ENCODE peak calls at places on chromosomes 4 and X, in six cellular contexts. One of them, this sample, is unnamed.

GRCh38 chr4:145132521-145133098 is 34.5 kb downstream of the ABCE1 start:
- DNase-seq in HL-60: peak
- DNase-seq in SK-N-SH: no peak
- DNase-seq in small intestine: no peak
- DNase-seq in effector memory CD4-positive, alpha-beta T cell: no peak
- DNase-seq in tibial artery: no peak
- DNase-seq in this sample: no peak

GRCh38 chrX:106963111-106963510 is 36.9 kb downstream of the MORC4 start:
- DNase-seq in HL-60: no peak
- DNase-seq in SK-N-SH: no peak
- DNase-seq in small intestine: no peak
- DNase-seq in effector memory CD4-positive, alpha-beta T cell: no peak
- DNase-seq in tibial artery: no peak
- DNase-seq in this sample: no peak

GRCh38 chrX:130224810-130225209 is 43.9 kb downstream of the ZNF280C start:
- DNase-seq in HL-60: peak
- DNase-seq in SK-N-SH: no peak
- DNase-seq in small intestine: no peak
- DNase-seq in effector memory CD4-positive, alpha-beta T cell: no peak
- DNase-seq in tibial artery: no peak
- DNase-seq in this sample: no peak

GRCh38 chr4:148542922-148543623 is 100.9 kb upstream of the NR3C2 start:
- DNase-seq in HL-60: no peak
- DNase-seq in SK-N-SH: no peak
- DNase-seq in small intestine: peak
- DNase-seq in effector memory CD4-positive, alpha-beta T cell: no peak
- DNase-seq in tibial artery: no peak
- DNase-seq in this sample: no peak

GRCh38 chrX:106894978-106895452 is 8.1 kb downstream of the RIPPLY1 start:
- DNase-seq in HL-60: no peak
- DNase-seq in SK-N-SH: no peak
- DNase-seq in small intestine: no peak
- DNase-seq in effector memory CD4-positive, alpha-beta T cell: no peak
- DNase-seq in tibial artery: no peak
- DNase-seq in this sample: no peak

GRCh38 chrX:56765816-56766553 is 36.9 kb downstream of the NBDY start:
- DNase-seq in HL-60: peak
- DNase-seq in SK-N-SH: no peak
- DNase-seq in small intestine: no peak
- DNase-seq in effector memory CD4-positive, alpha-beta T cell: no peak
- DNase-seq in tibial artery: no peak
- DNase-seq in this sample: no peak

GRCh38 chr4:177380730-177381287 is 61.4 kb downstream of the AGA start:
- DNase-seq in HL-60: peak
- DNase-seq in SK-N-SH: peak
- DNase-seq in small intestine: no peak
- DNase-seq in effector memory CD4-positive, alpha-beta T cell: no peak
- DNase-seq in tibial artery: no peak
- DNase-seq in this sample: no peak

GRCh38 chrX:112071132-112071531 is 11.4 kb downstream of the TRPC5 start:
- DNase-seq in HL-60: no peak
- DNase-seq in SK-N-SH: no peak
- DNase-seq in small intestine: no peak
- DNase-seq in effector memory CD4-positive, alpha-beta T cell: no peak
- DNase-seq in tibial artery: no peak
- DNase-seq in this sample: no peak

GRCh38 chr4:141652161-141652778 is 15.9 kb downstream of the IL15 start:
- DNase-seq in HL-60: no peak
- DNase-seq in SK-N-SH: no peak
- DNase-seq in small intestine: no peak
- DNase-seq in effector memory CD4-positive, alpha-beta T cell: no peak
- DNase-seq in tibial artery: no peak
- DNase-seq in this sample: no peak

GRCh38 chrX:97267376-97267775 is 383.7 kb downstream of the RPA4 start:
- DNase-seq in HL-60: no peak
- DNase-seq in SK-N-SH: no peak
- DNase-seq in small intestine: no peak
- DNase-seq in effector memory CD4-positive, alpha-beta T cell: no peak
- DNase-seq in tibial artery: no peak
- DNase-seq in this sample: no peak

GRCh38 chrX:44344194-44344593 is 722 bp upstream of the EFHC2 start:
- DNase-seq in HL-60: peak
- DNase-seq in SK-N-SH: no peak
- DNase-seq in small intestine: peak
- DNase-seq in effector memory CD4-positive, alpha-beta T cell: peak
- DNase-seq in tibial artery: peak
- DNase-seq in this sample: peak

GRCh38 chrX:10617964-10618342 is 2.4 kb downstream of the MID1 start:
- DNase-seq in HL-60: no peak
- DNase-seq in SK-N-SH: peak
- DNase-seq in small intestine: no peak
- DNase-seq in effector memory CD4-positive, alpha-beta T cell: no peak
- DNase-seq in tibial artery: no peak
- DNase-seq in this sample: no peak

GRCh38 chrX:154374361-154375155 is at the start of gene FLNA:
- DNase-seq in HL-60: no peak
- DNase-seq in SK-N-SH: peak
- DNase-seq in small intestine: no peak
- DNase-seq in effector memory CD4-positive, alpha-beta T cell: no peak
- DNase-seq in tibial artery: peak
- DNase-seq in this sample: no peak

GRCh38 chr4:14168919-14169318 is 541.4 kb upstream of the BOD1L1 start:
- DNase-seq in HL-60: no peak
- DNase-seq in SK-N-SH: peak
- DNase-seq in small intestine: peak
- DNase-seq in effector memory CD4-positive, alpha-beta T cell: no peak
- DNase-seq in tibial artery: peak
- DNase-seq in this sample: no peak

GRCh38 chr4:170008376-170008775 is 17.8 kb downstream of the MFAP3L start:
- DNase-seq in HL-60: peak
- DNase-seq in SK-N-SH: no peak
- DNase-seq in small intestine: no peak
- DNase-seq in effector memory CD4-positive, alpha-beta T cell: no peak
- DNase-seq in tibial artery: no peak
- DNase-seq in this sample: no peak

GRCh38 chrX:103794117-103794516 is 17.5 kb downstream of the PLP1 start:
- DNase-seq in HL-60: no peak
- DNase-seq in SK-N-SH: no peak
- DNase-seq in small intestine: no peak
- DNase-seq in effector memory CD4-positive, alpha-beta T cell: no peak
- DNase-seq in tibial artery: no peak
- DNase-seq in this sample: no peak
- H3K27ac ChIP-seq in HL-60: no peak
- H3K27ac ChIP-seq in SK-N-SH: peak
- H3K27ac ChIP-seq in small intestine: no peak
- H3K27ac ChIP-seq in effector memory CD4-positive, alpha-beta T cell: no peak
- H3K27ac ChIP-seq in tibial artery: no peak
- H3K27ac ChIP-seq in this sample: no peak

GRCh38 chrX:49204017-49204416 is 4.0 kb upstream of the SYP start:
- DNase-seq in HL-60: no peak
- DNase-seq in SK-N-SH: no peak
- DNase-seq in small intestine: no peak
- DNase-seq in effector memory CD4-positive, alpha-beta T cell: no peak
- DNase-seq in tibial artery: no peak
- DNase-seq in this sample: no peak
- H3K27ac ChIP-seq in HL-60: no peak
- H3K27ac ChIP-seq in SK-N-SH: no peak
- H3K27ac ChIP-seq in small intestine: no peak
- H3K27ac ChIP-seq in effector memory CD4-positive, alpha-beta T cell: no peak
- H3K27ac ChIP-seq in tibial artery: no peak
- H3K27ac ChIP-seq in this sample: no peak

GRCh38 chr4:72313121-72313520 is 255.9 kb downstream of the ADAMTS3 start:
- DNase-seq in HL-60: no peak
- DNase-seq in SK-N-SH: no peak
- DNase-seq in small intestine: no peak
- DNase-seq in effector memory CD4-positive, alpha-beta T cell: no peak
- DNase-seq in tibial artery: no peak
- DNase-seq in this sample: no peak
- H3K27ac ChIP-seq in HL-60: no peak
- H3K27ac ChIP-seq in SK-N-SH: peak
- H3K27ac ChIP-seq in small intestine: no peak
- H3K27ac ChIP-seq in effector memory CD4-positive, alpha-beta T cell: no peak
- H3K27ac ChIP-seq in tibial artery: peak
- H3K27ac ChIP-seq in this sample: no peak

GRCh38 chrX:42544883-42545282 is 233.1 kb downstream of the PPP1R2C start:
- DNase-seq in HL-60: no peak
- DNase-seq in SK-N-SH: no peak
- DNase-seq in small intestine: no peak
- DNase-seq in effector memory CD4-positive, alpha-beta T cell: no peak
- DNase-seq in tibial artery: no peak
- DNase-seq in this sample: no peak
- H3K27ac ChIP-seq in HL-60: no peak
- H3K27ac ChIP-seq in SK-N-SH: no peak
- H3K27ac ChIP-seq in small intestine: no peak
- H3K27ac ChIP-seq in effector memory CD4-positive, alpha-beta T cell: no peak
- H3K27ac ChIP-seq in tibial artery: no peak
- H3K27ac ChIP-seq in this sample: no peak

DNA sequence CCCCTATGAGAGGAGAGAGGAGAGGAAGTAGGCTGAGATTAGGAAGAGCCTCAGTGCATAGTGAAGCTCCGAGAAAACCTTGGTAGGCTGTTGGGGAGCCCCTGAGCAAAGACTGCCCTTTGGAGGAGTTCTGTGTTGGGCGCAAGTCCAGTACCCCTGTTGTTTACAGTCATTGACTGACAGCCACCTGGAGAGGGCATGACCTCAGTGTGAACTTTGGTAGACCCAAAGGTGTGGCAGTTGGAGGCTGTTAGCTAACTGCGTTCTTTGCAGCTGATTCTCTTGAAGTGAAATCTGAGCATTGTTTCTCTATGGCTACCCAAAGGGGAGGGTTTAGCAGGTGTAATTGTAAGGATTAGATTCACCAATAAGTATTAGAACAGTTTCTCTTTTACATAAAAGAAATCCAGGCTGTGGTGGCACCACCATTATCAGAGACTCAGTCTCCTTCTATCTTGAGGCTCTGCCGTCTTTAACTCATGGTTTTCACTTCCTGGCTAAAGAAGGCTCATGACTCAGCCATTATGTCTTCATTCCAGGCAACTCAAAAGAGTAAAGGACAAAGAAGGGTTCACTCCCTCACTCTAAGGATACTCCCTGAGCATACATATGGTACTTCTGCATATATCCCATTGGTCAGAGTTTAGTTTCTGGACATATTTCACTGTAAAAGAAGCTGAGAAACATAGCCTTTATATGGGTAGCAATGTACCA is 33.5 kb downstream of the ANXA3 start:
- DNase-seq in HL-60: no peak
- DNase-seq in SK-N-SH: no peak
- DNase-seq in small intestine: peak
- DNase-seq in effector memory CD4-positive, alpha-beta T cell: no peak
- DNase-seq in tibial artery: no peak
- DNase-seq in this sample: no peak
- H3K27ac ChIP-seq in HL-60: no peak
- H3K27ac ChIP-seq in SK-N-SH: no peak
- H3K27ac ChIP-seq in small intestine: no peak
- H3K27ac ChIP-seq in effector memory CD4-positive, alpha-beta T cell: no peak
- H3K27ac ChIP-seq in tibial artery: no peak
- H3K27ac ChIP-seq in this sample: no peak